ENCODE peak calls at places on chromosomes 11 and 22, in nine cellular contexts. K is Peyer's patch; T is ovary; Q is A549; O is body of pancreas; A is IMR-90; V is CD4-positive, alpha-beta memory T cell; I is thyroid gland; L is thoracic aorta. D is an unnamed sample.

GRCh38 chr11:115630109-115630700 is 126.0 kb upstream of the CADM1 start:
- DNase-seq in T (no peak), I (no peak), O (no peak), L (no peak), K (no peak), V (no peak), Q (no peak), A (no peak), D (no peak)

GRCh38 chr11:120773501-120774031 is 250.3 kb upstream of the TBCEL start:
- DNase-seq in T (no peak), K (no peak), I (no peak), Q (no peak), A (no peak), L (no peak), V (no peak), O (no peak), D (no peak)

GRCh38 chr11:68582416-68583046 is 101.8 kb upstream of the GAL start:
- DNase-seq in T (no peak), O (no peak), L (no peak), K (no peak), A (no peak), Q (no peak), I (peak; percentile 63), V (no peak), D (peak; percentile 7)

GRCh38 chr11:106012744-106013143 is 9.3 kb downstream of the MSANTD4 start:
- DNase-seq in V (no peak), I (no peak), O (peak; percentile 38), Q (no peak), A (peak; percentile 95), T (no peak), K (no peak), L (no peak), D (no peak)

GRCh38 chr11:12110714-12111481 is 508 bp downstream of the MICAL2 start:
- DNase-seq in L (no peak), K (no peak), O (peak; percentile 35), I (peak; percentile 49), Q (no peak), A (no peak), T (peak; percentile 39), V (peak; percentile 54), D (peak; percentile 37)

GRCh38 chr11:117950999-117951961 is 22.1 kb upstream of the TMPRSS13 start:
- DNase-seq in A (no peak), L (no peak), I (peak; percentile 40), T (no peak), K (peak; percentile 67), O (no peak), Q (no peak), V (peak; percentile 66), D (no peak)

GRCh38 chr11:24531528-24531927 is 34.7 kb downstream of the LUZP2 start:
- DNase-seq in O (no peak), T (no peak), A (peak; percentile 49), K (no peak), I (no peak), L (no peak), V (no peak), Q (no peak), D (no peak)

GRCh38 chr11:1574256-1575242 is 2.5 kb upstream of the DUSP8 start:
- DNase-seq in V (peak; percentile 85), L (no peak), I (peak; percentile 63), Q (peak; percentile 68), T (peak; percentile 41), A (peak; percentile 23), O (peak; percentile 72), K (peak; percentile 60), D (peak; percentile 24)

GRCh38 chr22:30444632-30445437 is 19.3 kb downstream of the MTFP1 start:
- DNase-seq in A (peak; percentile 52), T (no peak), I (peak; percentile 39), V (no peak), K (no peak), L (no peak), Q (peak; percentile 64), O (peak; percentile 63), D (peak; percentile 34)

GRCh38 chr22:36862251-36863242 is 1.7 kb downstream of the NCF4 start:
- DNase-seq in K (peak; percentile 74), A (no peak), V (no peak), Q (no peak), O (no peak), L (no peak), I (peak; percentile 16), T (no peak), D (no peak)

GRCh38 chr22:46579751-46580449 is 40.3 kb upstream of the GRAMD4 start:
- DNase-seq in K (no peak), T (no peak), I (peak; percentile 30), V (no peak), L (peak; percentile 0), A (no peak), Q (no peak), O (no peak), D (no peak)
- H3K4me1 ChIP-seq in K (peaks cover 27% of the 10 kb centered on the region), T (peaks cover 13% of the 10 kb centered on the region), I (peaks cover 77% of the 10 kb centered on the region), V (peaks cover 26% of the 10 kb centered on the region), L (peaks cover 32% of the 10 kb centered on the region), A (peaks cover 21% of the 10 kb centered on the region), Q (peaks cover 45% of the 10 kb centered on the region), O (peaks cover 81% of the 10 kb centered on the region), D (peaks cover 45% of the 10 kb centered on the region)

DNA sequence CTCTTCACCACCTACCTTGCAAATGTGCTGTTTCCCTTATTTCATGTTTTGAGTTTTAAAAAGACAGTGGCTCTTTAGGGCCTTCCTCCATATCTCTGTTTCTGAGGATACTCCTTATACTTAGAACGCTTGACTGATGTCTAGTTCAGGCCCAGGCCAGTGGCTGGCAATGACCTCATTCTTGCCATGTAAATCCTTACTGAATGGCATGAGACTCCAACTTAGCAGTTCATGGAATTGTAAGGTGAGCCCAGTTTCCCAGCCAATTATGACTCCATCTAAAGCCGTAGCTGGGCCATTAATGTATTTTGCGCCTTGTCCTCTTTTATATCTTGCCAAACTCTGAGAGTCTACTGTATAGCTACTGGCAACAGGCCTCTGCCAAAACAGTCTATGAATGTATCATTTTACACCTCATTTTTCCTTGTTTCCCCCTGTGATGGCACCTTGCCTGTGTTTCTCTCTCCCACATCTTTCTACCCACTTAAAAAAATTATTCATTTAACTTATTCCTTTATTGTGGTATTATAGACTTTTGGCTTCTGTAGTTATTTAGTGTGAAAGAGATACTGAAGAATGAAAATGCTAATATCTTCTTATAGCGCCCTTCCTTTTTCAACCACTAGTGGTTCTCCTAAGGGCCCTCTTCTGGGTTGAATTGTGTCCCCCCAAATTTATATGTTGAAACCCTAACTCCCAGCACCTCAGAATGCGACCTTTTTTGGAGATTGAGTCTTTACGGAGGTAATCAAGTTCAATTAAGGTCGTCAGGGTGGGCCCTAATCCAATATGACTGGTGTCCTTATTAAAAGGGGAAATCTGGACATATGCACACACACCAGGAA is 67.4 kb downstream of the ZNRF3 start:
- DNase-seq in Q (no peak), I (no peak), T (no peak), V (no peak), A (no peak), K (no peak), L (no peak), O (no peak), D (no peak)
- H3K4me1 ChIP-seq in Q (peaks cover 64% of the 10 kb centered on the region), I (peaks cover 32% of the 10 kb centered on the region), T (peaks cover 11% of the 10 kb centered on the region), V (peaks cover 8% of the 10 kb centered on the region), A (peaks cover 11% of the 10 kb centered on the region), K (no peaks in the 10 kb centered on the region), L (peaks cover 64% of the 10 kb centered on the region), O (peaks cover 31% of the 10 kb centered on the region), D (peaks cover 2% of the 10 kb centered on the region)

DNA sequence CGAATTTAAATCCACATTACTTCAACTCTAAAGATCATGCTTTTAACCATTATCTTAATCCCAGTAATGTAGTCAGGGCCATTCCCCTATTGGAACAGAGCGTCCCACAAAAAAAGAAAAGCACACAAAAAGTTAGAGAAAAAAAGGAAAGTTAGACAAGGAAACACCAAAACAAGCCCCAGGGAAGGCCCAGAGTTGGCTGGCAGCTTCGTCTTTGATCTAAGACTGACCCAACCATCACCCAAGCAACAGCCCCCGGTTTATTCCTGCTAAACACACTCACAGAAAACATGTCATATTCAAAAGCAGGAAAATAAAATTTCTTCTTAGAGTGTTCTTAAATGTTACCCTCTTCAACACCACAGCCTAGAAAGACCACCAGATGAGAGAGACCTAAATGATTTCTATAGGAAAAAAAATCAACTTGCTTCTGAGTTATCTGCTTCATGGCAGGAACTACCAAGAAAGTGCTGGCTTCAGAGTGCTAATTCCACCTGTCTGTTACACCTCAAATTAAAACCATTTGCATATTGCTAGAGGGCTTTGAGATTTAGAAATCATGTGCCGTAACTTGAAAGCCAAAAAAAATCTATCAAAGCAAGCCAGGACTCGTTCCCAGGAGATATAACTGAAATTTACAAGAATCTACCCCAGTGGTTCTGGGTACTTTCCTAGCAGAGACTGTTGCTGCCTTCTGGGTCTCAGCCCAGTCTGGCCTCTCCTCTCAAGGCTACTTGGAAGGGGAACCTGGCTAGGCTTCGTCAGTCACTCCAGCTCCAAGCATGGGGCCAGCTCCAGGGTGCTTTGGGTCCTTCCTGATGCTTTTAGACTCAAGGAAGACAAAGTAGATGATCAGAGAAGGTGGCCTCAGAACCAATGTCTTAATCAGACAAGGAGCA is 31.2 kb downstream of the POU2AF3 start:
- DNase-seq in I (peak; percentile 58), L (no peak), K (no peak), Q (no peak), A (no peak), V (no peak), O (peak; percentile 66), T (peak; percentile 82), D (no peak)
- H3K4me1 ChIP-seq in I (peaks cover 20% of the 10 kb centered on the region), L (peaks cover 96% of the 10 kb centered on the region), K (no peaks in the 10 kb centered on the region), Q (peaks cover 10% of the 10 kb centered on the region), A (peaks cover 5% of the 10 kb centered on the region), V (no peaks in the 10 kb centered on the region), O (peaks cover 82% of the 10 kb centered on the region), T (peaks cover 30% of the 10 kb centered on the region), D (no peaks in the 10 kb centered on the region)

GRCh38 chr22:22855085-22855484 is 32.5 kb upstream of the IGLL5 start:
- DNase-seq in O (no peak), I (no peak), A (no peak), T (no peak), Q (no peak), K (no peak), L (no peak), V (no peak), D (no peak)

GRCh38 chr22:22854466-22854865 is 33.1 kb upstream of the IGLL5 start:
- DNase-seq in A (no peak), Q (no peak), O (no peak), I (no peak), V (no peak), L (no peak), K (no peak), T (no peak), D (no peak)

GRCh38 chr22:22856885-22857606 is 30.6 kb upstream of the IGLL5 start:
- DNase-seq in O (no peak), Q (no peak), T (no peak), A (no peak), V (no peak), I (no peak), K (no peak), L (no peak), D (no peak)

GRCh38 chr22:22856364-22856763 is 31.3 kb upstream of the IGLL5 start:
- DNase-seq in T (no peak), A (no peak), V (no peak), K (no peak), O (no peak), I (no peak), Q (no peak), L (no peak), D (no peak)

GRCh38 chr22:22855617-22856308 is 31.9 kb upstream of the IGLL5 start:
- DNase-seq in Q (no peak), I (no peak), V (no peak), A (no peak), L (no peak), O (no peak), K (peak; percentile 48), T (no peak), D (no peak)
- H3K4me1 ChIP-seq in Q (no peaks in the 10 kb centered on the region), I (no peaks in the 10 kb centered on the region), V (no peaks in the 10 kb centered on the region), A (no peaks in the 10 kb centered on the region), L (no peaks in the 10 kb centered on the region), O (no peaks in the 10 kb centered on the region), K (no peaks in the 10 kb centered on the region), T (no peaks in the 10 kb centered on the region), D (no peaks in the 10 kb centered on the region)

D was measured in mammary epithelial cell.